ENCODE peak calls at places on chromosomes 13 and 19, in ten cellular contexts. X, I, C, B, W, Y, E, G, N and M are unnamed samples.

GRCh38 chr13:44648392-44649117 is 72.4 kb upstream of the TSC22D1 start:
- DNase-seq in X (no peak), I (no peak), C (no peak), B (peak), W (no peak), Y (no peak), E (peak), G (no peak), N (no peak), M (no peak)

GRCh38 chr19:36508325-36508724 is 19.0 kb upstream of the ZNF566 start:
- DNase-seq in X (no peak), I (no peak), C (no peak), B (no peak), W (no peak), Y (no peak), E (no peak), G (no peak), N (no peak), M (no peak)

GRCh38 chr19:18668252-18668631 is 15.2 kb upstream of the CRTC1 start:
- DNase-seq in X (no peak), I (no peak), C (no peak), B (no peak), W (no peak), Y (no peak), E (no peak), G (no peak), N (no peak), M (no peak)

GRCh38 chr19:47443331-47443730 is 24.0 kb upstream of the MEIS3 start:
- DNase-seq in X (no peak), I (no peak), C (no peak), B (no peak), W (no peak), Y (no peak), E (no peak), G (no peak), N (peak), M (no peak)

GRCh38 chr19:33394723-33395560 is 21.4 kb downstream of the CEBPG start:
- DNase-seq in X (no peak), I (no peak), C (no peak), B (no peak), W (no peak), Y (no peak), E (no peak), G (no peak), N (no peak), M (no peak)

GRCh38 chr19:45195764-45196163 is 17.2 kb downstream of the BLOC1S3 start:
- DNase-seq in X (no peak), I (no peak), C (peak), B (no peak), W (no peak), Y (no peak), E (peak), G (no peak), N (no peak), M (no peak)

GRCh38 chr13:99265162-99265822 is 7.1 kb upstream of the GPR18 start:
- DNase-seq in X (no peak), I (no peak), C (no peak), B (no peak), W (no peak), Y (no peak), E (no peak), G (no peak), N (no peak), M (no peak)

GRCh38 chr13:26914624-26915023 is 154.0 kb upstream of the GPR12 start:
- DNase-seq in X (no peak), I (no peak), C (no peak), B (peak), W (no peak), Y (no peak), E (peak), G (no peak), N (no peak), M (no peak)

GRCh38 chr19:3784607-3785463 is 1.3 kb downstream of the MATK start:
- DNase-seq in X (no peak), I (no peak), C (no peak), B (no peak), W (no peak), Y (no peak), E (no peak), G (no peak), N (no peak), M (no peak)

GRCh38 chr19:34173145-34173956 is 1.0 kb downstream of the LSM14A start:
- DNase-seq in X (peak), I (no peak), C (peak), B (peak), W (no peak), Y (peak), E (peak), G (no peak), N (no peak), M (peak)

GRCh38 chr13:93635687-93636086 is 409.1 kb downstream of the GPC6 start:
- DNase-seq in X (no peak), I (no peak), C (peak), B (no peak), W (no peak), Y (no peak), E (no peak), G (no peak), N (no peak), M (no peak)